ENCODE peak calls at places on chromosome 1, in ten cellular contexts. T is H9, S is glutamatergic neuron, X is heart left ventricle, J is cardiac muscle cell, D is K562, Y is AG10803, P is RWPE2, F is esophagus muscularis mucosa, W is WTC11. Z is an unnamed sample.

GRCh38 chr1:35717911-35718476 is 690 bp downstream of the C1orf216 start:
- DNase-seq in T (peak; percentile 56), S (no peak), X (peak; percentile 66), J (peak; percentile 83), D (peak; percentile 82), Y (peak; percentile 80), P (no peak), F (no peak), W (peak; percentile 43), Z (no peak)

GRCh38 chr1:228083871-228084278 is 1.4 kb downstream of the ARF1 start:
- DNase-seq in T (no peak), S (no peak), X (peak; percentile 45), J (peak; percentile 44), D (no peak), Y (peak; percentile 38), P (no peak), F (no peak), W (no peak), Z (no peak)

GRCh38 chr1:108704501-108704900 is 8.2 kb upstream of the FNDC7 start:
- DNase-seq in T (no peak), S (no peak), X (no peak), J (peak; percentile 67), D (no peak), Y (peak; percentile 73), P (no peak), F (no peak), W (no peak), Z (no peak)

GRCh38 chr1:102434421-102434820 is 437.7 kb upstream of the OLFM3 start:
- DNase-seq in T (peak; percentile 50), S (no peak), X (no peak), J (peak; percentile 0), D (peak; percentile 3), Y (no peak), P (no peak), F (no peak), W (peak; percentile 46), Z (peak; percentile 11)

GRCh38 chr1:150549496-150550221 is 451 bp downstream of the ADAMTSL4 start:
- DNase-seq in T (peak; percentile 45), S (peak; percentile 17), X (peak; percentile 57), J (no peak), D (peak; percentile 35), Y (no peak), P (no peak), F (no peak), W (peak; percentile 65), Z (no peak)

GRCh38 chr1:57966340-57966739 is 542.5 kb upstream of the DAB1 start:
- DNase-seq in T (no peak), S (no peak), X (no peak), J (no peak), D (no peak), Y (no peak), P (no peak), F (no peak), W (no peak), Z (no peak)

GRCh38 chr1:109640285-109640865 is 15.5 kb upstream of the GSTM4 start:
- DNase-seq in T (peak; percentile 88), S (peak; percentile 95), X (peak; percentile 84), J (peak; percentile 77), D (peak; percentile 76), Y (peak; percentile 54), P (no peak), F (peak; percentile 97), W (peak; percentile 97), Z (peak; percentile 73)

GRCh38 chr1:19309123-19309813 is 2.7 kb downstream of the AKR7A2 start:
- DNase-seq in T (no peak), S (no peak), X (no peak), J (peak; percentile 30), D (no peak), Y (peak; percentile 69), P (no peak), F (no peak), W (no peak), Z (no peak)

GRCh38 chr1:31033573-31033972 is 31.9 kb downstream of the PUM1 start:
- DNase-seq in T (no peak), S (no peak), X (no peak), J (no peak), D (no peak), Y (no peak), P (no peak), F (no peak), W (no peak), Z (no peak)

GRCh38 chr1:29698033-29698432 is 461.7 kb downstream of the PTPRU start:
- DNase-seq in T (peak; percentile 83), S (peak; percentile 85), X (no peak), J (peak; percentile 82), D (peak; percentile 73), Y (peak; percentile 63), P (no peak), F (no peak), W (peak; percentile 70), Z (no peak)

GRCh38 chr1:231162300-231162969 is 577 bp downstream of the TRIM67 start:
- DNase-seq in T (peak; percentile 76), S (peak; percentile 74), X (peak; percentile 44), J (peak; percentile 36), D (peak; percentile 81), Y (no peak), P (no peak), F (no peak), W (peak; percentile 69), Z (peak; percentile 83)

GRCh38 chr1:185355947-185356346 is 38.9 kb upstream of the IVNS1ABP start:
- DNase-seq in T (no peak), S (no peak), X (no peak), J (no peak), D (no peak), Y (peak; percentile 12), P (no peak), F (no peak), W (no peak), Z (no peak)

GRCh38 chr1:53541761-53542550 is 82.8 kb downstream of the DMRTB1 start:
- DNase-seq in T (peak; percentile 65), S (peak; percentile 48), X (peak; percentile 8), J (peak; percentile 76), D (peak; percentile 45), Y (peak; percentile 95), P (peak; percentile 54), F (no peak), W (peak; percentile 62), Z (no peak)

GRCh38 chr1:26789953-26790352 is 2.2 kb downstream of the PIGV start:
- DNase-seq in T (no peak), S (no peak), X (no peak), J (no peak), D (no peak), Y (no peak), P (no peak), F (no peak), W (no peak), Z (no peak)

GRCh38 chr1:182781849-182782586 is 7.6 kb upstream of the NPL start:
- DNase-seq in T (peak; percentile 80), S (peak; percentile 77), X (peak; percentile 78), J (peak; percentile 79), D (peak; percentile 75), Y (peak; percentile 67), P (no peak), F (no peak), W (peak; percentile 79), Z (peak; percentile 55)
- TF ChIP-seq CTCF in T (peak; percentile 87), S (peak; percentile 67), X (peak; percentile 64), J (peak; percentile 79), D (peak; percentile 93), Y (peak; percentile 77), P (peak; percentile 64), F (peak; percentile 64), W (peak; percentile 63), Z (peak; percentile 92)

GRCh38 chr1:73472810-73473209 is 725.2 kb downstream of the LRRIQ3 start:
- DNase-seq in T (no peak), S (no peak), X (no peak), J (no peak), D (no peak), Y (no peak), P (no peak), F (no peak), W (peak; percentile 17), Z (no peak)
- TF ChIP-seq CTCF in T (no peak), S (no peak), X (no peak), J (no peak), D (no peak), Y (no peak), P (no peak), F (no peak), W (no peak), Z (no peak)

DNA sequence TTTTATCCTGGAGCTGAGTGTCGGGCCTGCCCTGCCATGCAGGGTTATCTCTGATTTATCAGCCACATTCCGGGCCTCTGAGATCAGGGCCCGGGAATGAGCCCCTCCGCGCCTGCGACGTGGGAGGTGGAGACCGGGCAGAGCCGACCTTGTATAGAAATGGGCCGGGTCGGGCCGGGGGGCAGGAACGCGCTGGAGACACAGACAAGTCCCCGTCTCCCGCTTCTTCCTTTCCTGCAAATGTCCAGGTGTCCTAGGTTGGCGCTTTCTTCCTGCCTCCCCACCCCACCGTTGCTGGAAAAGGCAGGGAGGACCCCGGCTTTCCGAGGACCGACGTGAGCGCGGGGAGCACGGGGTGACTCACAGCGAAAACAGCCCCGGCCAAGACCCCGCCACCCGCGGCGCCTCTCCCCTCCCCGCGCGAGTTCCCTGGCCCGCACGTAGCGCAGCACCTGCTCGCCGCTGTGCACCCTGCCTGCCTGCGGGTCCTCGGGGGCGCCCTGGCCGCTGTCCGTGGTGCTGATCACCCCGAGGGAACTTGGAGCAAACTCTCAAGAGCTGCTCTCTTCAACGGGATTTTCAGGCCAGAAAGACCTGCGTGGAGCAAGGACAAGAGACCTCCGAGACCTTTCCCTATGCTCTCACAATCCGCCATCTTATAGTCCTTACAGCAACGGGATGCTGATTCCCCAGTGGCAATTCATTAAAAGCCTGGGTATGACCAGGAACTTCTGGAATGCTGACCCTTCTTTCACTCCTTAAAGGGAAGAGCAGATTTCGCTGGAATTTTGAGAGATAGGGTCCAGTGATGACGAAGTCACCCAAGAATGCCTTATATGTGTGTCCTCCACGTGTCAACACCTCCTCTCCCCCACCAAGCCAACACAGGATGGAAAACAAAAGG is 475 bp upstream of the NPPB start:
- DNase-seq in T (peak; percentile 85), S (no peak), X (peak; percentile 75), J (peak; percentile 77), D (peak; percentile 93), Y (peak; percentile 40), P (no peak), F (no peak), W (peak; percentile 92), Z (peak; percentile 86)
- TF ChIP-seq CTCF in T (peak; percentile 49), S (no peak), X (no peak), J (peak; percentile 41), D (peak; percentile 69), Y (peak; percentile 31), P (peak; percentile 17), F (no peak), W (no peak), Z (peak; percentile 26)

DNA sequence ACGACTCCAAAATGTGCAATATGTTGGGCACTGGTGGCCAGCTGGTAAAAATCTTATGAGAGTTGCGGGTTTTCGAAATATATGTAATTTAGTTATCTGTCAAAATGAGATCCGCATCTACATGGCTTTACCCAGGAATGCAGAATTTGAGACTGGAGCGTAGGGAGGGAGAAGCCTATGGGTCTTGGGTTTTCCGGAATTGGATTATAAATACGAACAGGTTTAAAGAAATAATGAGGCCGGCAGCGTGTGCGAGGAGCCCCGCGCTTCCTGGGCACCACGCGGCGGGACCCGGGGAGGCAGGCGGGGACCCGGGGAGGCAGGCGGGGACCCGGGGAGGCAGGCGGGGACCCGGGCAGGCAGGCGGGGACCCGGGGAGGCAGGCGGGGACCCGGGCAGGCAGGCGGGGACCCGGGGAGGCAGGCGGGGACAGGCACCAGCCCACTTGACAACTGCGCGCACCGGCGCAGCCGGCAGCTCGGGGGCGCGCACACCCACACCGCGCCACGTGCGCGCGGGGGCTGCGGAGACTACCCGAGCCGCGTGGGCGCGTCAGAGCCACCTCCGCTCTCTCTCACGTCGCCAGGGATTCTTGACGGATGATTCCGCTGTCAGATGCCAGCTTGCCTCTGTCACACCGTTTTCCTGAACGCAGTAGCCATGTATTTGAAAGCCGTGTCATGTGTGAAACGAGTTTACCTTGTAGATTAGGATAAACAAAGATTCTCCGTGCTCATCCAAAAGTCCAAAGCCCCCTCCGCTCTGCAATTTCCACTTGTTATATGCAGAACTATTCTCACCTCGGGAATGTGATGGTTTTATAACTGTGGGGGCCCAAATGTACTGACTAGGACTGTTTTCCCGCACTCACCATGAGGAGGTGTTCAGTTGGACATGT is 54.3 kb upstream of the HNRNPU start:
- DNase-seq in T (no peak), S (peak; percentile 34), X (peak; percentile 51), J (peak; percentile 29), D (peak; percentile 85), Y (peak; percentile 4), P (no peak), F (no peak), W (peak; percentile 24), Z (peak; percentile 77)
- TF ChIP-seq CTCF in T (no peak), S (no peak), X (no peak), J (no peak), D (no peak), Y (no peak), P (no peak), F (peak; percentile 34), W (no peak), Z (peak; percentile 29)

Z was measured in GM13977.